ENCODE peak calls at places on chromosomes 2 and 18, in six cellular contexts. R, B, C, V, M and Q are unnamed samples.

GRCh38 chr2:24049485-24050021 is at the start of gene FKBP1B:
- DNase-seq in R (peak; percentile 48), B (peak; percentile 68), C (peak; percentile 45), V (peak; percentile 80), M (peak; percentile 5), Q (peak; percentile 50)

GRCh38 chr2:16246911-16247310 is 306.6 kb downstream of the MYCN start:
- DNase-seq in R (no peak), B (no peak), C (no peak), V (no peak), M (no peak), Q (no peak)

GRCh38 chr2:113012436-113013335 is 7.4 kb downstream of the IL36A start:
- DNase-seq in R (no peak), B (no peak), C (no peak), V (no peak), M (no peak), Q (no peak)

GRCh38 chr18:7116832-7117389 is 686 bp downstream of the LAMA1 start:
- DNase-seq in R (no peak), B (no peak), C (no peak), V (no peak), M (no peak), Q (no peak)

GRCh38 chr18:68400889-68401288 is 314.0 kb downstream of the TMX3 start:
- DNase-seq in R (no peak), B (no peak), C (no peak), V (no peak), M (no peak), Q (no peak)

GRCh38 chr2:103401621-103402020 is 639.8 kb downstream of the TMEM182 start:
- DNase-seq in R (no peak), B (no peak), C (no peak), V (no peak), M (no peak), Q (no peak)

GRCh38 chr2:207504513-207505171 is 25.1 kb upstream of the CREB1 start:
- DNase-seq in R (no peak), B (no peak), C (no peak), V (no peak), M (no peak), Q (no peak)

GRCh38 chr18:44039216-44039615 is 641.5 kb upstream of the SETBP1 start:
- DNase-seq in R (no peak), B (peak; percentile 6), C (no peak), V (no peak), M (no peak), Q (no peak)

GRCh38 chr2:18378020-18378653 is 182.3 kb downstream of the RDH14 start:
- DNase-seq in R (no peak), B (peak; percentile 35), C (peak; percentile 16), V (no peak), M (peak; percentile 1), Q (no peak)

GRCh38 chr18:12843420-12844346 is 40.4 kb downstream of the PTPN2 start:
- DNase-seq in R (no peak), B (no peak), C (no peak), V (no peak), M (no peak), Q (no peak)

GRCh38 chr2:236824836-236825235 is 255.2 kb downstream of the ACKR3 start:
- DNase-seq in R (no peak), B (peak; percentile 17), C (peak; percentile 84), V (no peak), M (peak; percentile 60), Q (peak; percentile 96)

GRCh38 chr18:54946149-54946581 is 13.1 kb downstream of the CCDC68 start:
- DNase-seq in R (no peak), B (peak; percentile 44), C (no peak), V (peak; percentile 83), M (no peak), Q (no peak)

GRCh38 chr2:30195011-30195410 is 36.3 kb upstream of the LBH start:
- DNase-seq in R (no peak), B (no peak), C (no peak), V (no peak), M (no peak), Q (no peak)

GRCh38 chr18:8803063-8803795 is 97.9 kb downstream of the MTCL1 start:
- DNase-seq in R (no peak), B (no peak), C (no peak), V (no peak), M (no peak), Q (no peak)

GRCh38 chr2:71792926-71793761 is 339.8 kb downstream of the DYSF start:
- DNase-seq in R (no peak), B (peak; percentile 79), C (no peak), V (no peak), M (no peak), Q (no peak)

GRCh38 chr2:161273038-161273760 is 35.0 kb upstream of the PSMD14 start:
- DNase-seq in R (no peak), B (peak; percentile 7), C (peak; percentile 46), V (no peak), M (peak; percentile 38), Q (peak; percentile 6)

GRCh38 chr2:233114421-233114861 is 54.3 kb downstream of the INPP5D start:
- DNase-seq in R (no peak), B (no peak), C (no peak), V (no peak), M (no peak), Q (no peak)

GRCh38 chr2:74922592-74923227 is 35.7 kb upstream of the POLE4 start:
- DNase-seq in R (no peak), B (no peak), C (no peak), V (no peak), M (no peak), Q (no peak)

GRCh38 chr18:76368976-76369375 is 126.1 kb downstream of the ZNF516 start:
- DNase-seq in R (no peak), B (no peak), C (no peak), V (no peak), M (no peak), Q (no peak)

GRCh38 chr18:59733411-59733810 is 36.2 kb upstream of the CCBE1 start:
- DNase-seq in R (no peak), B (no peak), C (no peak), V (no peak), M (no peak), Q (no peak)

GRCh38 chr2:98795903-98796676 is 65.2 kb upstream of the MGAT4A start:
- DNase-seq in R (no peak), B (peak; percentile 95), C (no peak), V (no peak), M (no peak), Q (no peak)

GRCh38 chr2:196149926-196150325 is 21.5 kb downstream of the STK17B start:
- DNase-seq in R (no peak), B (no peak), C (no peak), V (no peak), M (no peak), Q (no peak)

GRCh38 chr2:217988014-217988839 is 14.6 kb downstream of the TNS1 start:
- DNase-seq in R (peak; percentile 53), B (peak; percentile 85), C (peak; percentile 42), V (peak; percentile 86), M (peak; percentile 28), Q (peak; percentile 88)

GRCh38 chr18:2146754-2147153 is 424.6 kb downstream of the METTL4 start:
- DNase-seq in R (no peak), B (no peak), C (no peak), V (no peak), M (no peak), Q (no peak)

GRCh38 chr18:28174181-28174906 is 2.6 kb downstream of the CDH2 start:
- DNase-seq in R (no peak), B (peak; percentile 22), C (no peak), V (no peak), M (no peak), Q (no peak)

GRCh38 chr18:36392888-36393287 is 95.4 kb downstream of the FHOD3 start:
- DNase-seq in R (no peak), B (no peak), C (no peak), V (no peak), M (no peak), Q (no peak)

GRCh38 chr2:210635257-210635656 is 78.9 kb downstream of the CPS1 start:
- DNase-seq in R (no peak), B (no peak), C (no peak), V (no peak), M (no peak), Q (no peak)

GRCh38 chr2:152078662-152079061 is 20.2 kb downstream of the CACNB4 start:
- DNase-seq in R (no peak), B (no peak), C (no peak), V (no peak), M (no peak), Q (no peak)

GRCh38 chr2:28630341-28630740 is 121.3 kb upstream of the PPP1CB start:
- DNase-seq in R (no peak), B (no peak), C (no peak), V (no peak), M (no peak), Q (no peak)

GRCh38 chr2:118509319-118510016 is 338.0 kb downstream of the EN1 start:
- DNase-seq in R (no peak), B (no peak), C (no peak), V (no peak), M (no peak), Q (no peak)

GRCh38 chr2:397561-398325 is 109.9 kb upstream of the ALKAL2 start:
- DNase-seq in R (no peak), B (no peak), C (no peak), V (no peak), M (no peak), Q (no peak)

GRCh38 chr18:69969491-69969890 is 21.8 kb upstream of the CD226 start:
- DNase-seq in R (no peak), B (no peak), C (no peak), V (no peak), M (no peak), Q (no peak)

GRCh38 chr2:166926657-166927056 is 38.4 kb downstream of the XIRP2 start:
- DNase-seq in R (no peak), B (no peak), C (no peak), V (no peak), M (no peak), Q (no peak)

GRCh38 chr2:69693472-69694450 is 48.2 kb upstream of the ANXA4 start:
- DNase-seq in R (no peak), B (no peak), C (no peak), V (peak; percentile 26), M (no peak), Q (no peak)

GRCh38 chr2:134122610-134123009 is 131.3 kb upstream of the MGAT5 start:
- DNase-seq in R (no peak), B (no peak), C (no peak), V (no peak), M (no peak), Q (peak; percentile 5)

GRCh38 chr18:26406854-26407517 is 141.4 kb downstream of the KCTD1 start:
- DNase-seq in R (no peak), B (no peak), C (no peak), V (no peak), M (no peak), Q (no peak)

GRCh38 chr2:196284033-196284844 is 112.9 kb upstream of the STK17B start:
- DNase-seq in R (no peak), B (no peak), C (no peak), V (no peak), M (no peak), Q (no peak)